ENCODE peak calls at places on chromosome 13, in ten cellular contexts. Y is CD4-positive, alpha-beta T cell; L is cardiac fibroblast; N is lower lobe of right lung; D is progenitor cell of endocrine pancreas; P is GM19239; Z is GM13977; T is transverse colon; G is BE2C; W is astrocyte of the cerebellum. B is an unnamed sample.

GRCh38 chr13:23081901-23082300 is 98.9 kb upstream of the SGCG start:
- DNase-seq in Z (no peak), W (no peak), P (no peak), T (no peak), G (no peak), D (no peak), L (no peak), Y (no peak), N (no peak), B (no peak)

GRCh38 chr13:26133851-26134250 is 82.0 kb upstream of the SHISA2 start:
- DNase-seq in Z (no peak), N (no peak), D (no peak), Y (no peak), W (no peak), L (peak; percentile 15), P (no peak), T (no peak), G (no peak), B (no peak)

GRCh38 chr13:24459234-24459633 is 53.3 kb downstream of the PARP4 start:
- DNase-seq in T (no peak), D (no peak), Y (no peak), N (no peak), W (peak; percentile 49), L (peak; percentile 85), G (no peak), P (peak; percentile 51), Z (peak; percentile 65), B (no peak)

GRCh38 chr13:93847162-93847561 is 620.6 kb downstream of the GPC6 start:
- DNase-seq in L (peak; percentile 44), N (no peak), W (peak; percentile 41), T (no peak), G (no peak), Y (no peak), D (no peak), P (no peak), Z (no peak), B (peak; percentile 3)

GRCh38 chr13:112702341-112702982 is 12.6 kb downstream of the ATP11A start:
- DNase-seq in D (no peak), T (peak; percentile 3), L (no peak), Y (no peak), P (no peak), N (peak; percentile 45), W (no peak), G (no peak), Z (no peak), B (no peak)

GRCh38 chr13:94233831-94234230 is 245.7 kb downstream of the DCT start:
- DNase-seq in N (no peak), Y (no peak), G (no peak), L (no peak), D (no peak), W (no peak), P (no peak), T (no peak), Z (no peak), B (no peak)

GRCh38 chr13:110319774-110320509 is 12.9 kb downstream of the COL4A2 start:
- DNase-seq in P (no peak), D (no peak), G (no peak), W (peak; percentile 68), N (peak; percentile 44), Z (no peak), L (peak; percentile 72), T (no peak), Y (no peak), B (no peak)

GRCh38 chr13:110425444-110425780 is 118.3 kb downstream of the COL4A2 start:
- DNase-seq in W (no peak), G (no peak), N (no peak), P (no peak), Z (no peak), D (no peak), T (no peak), L (no peak), Y (no peak), B (no peak)

GRCh38 chr13:60572003-60572792 is 175.2 kb downstream of the TDRD3 start:
- DNase-seq in N (no peak), G (no peak), P (no peak), T (no peak), Y (no peak), L (peak; percentile 35), Z (no peak), D (no peak), W (peak; percentile 78), B (no peak)

GRCh38 chr13:23074054-23074805 is 106.5 kb upstream of the SGCG start:
- DNase-seq in Z (no peak), G (no peak), W (no peak), T (no peak), Y (no peak), D (no peak), L (no peak), P (no peak), N (no peak), B (no peak)

GRCh38 chr13:74084375-74084902 is 49.8 kb downstream of the KLF12 start:
- DNase-seq in D (no peak), W (no peak), L (no peak), Z (no peak), Y (no peak), T (no peak), P (no peak), G (no peak), N (no peak), B (no peak)

GRCh38 chr13:36329355-36329754 is 16.8 kb downstream of the SPART start:
- DNase-seq in Y (no peak), W (no peak), P (no peak), G (no peak), N (no peak), Z (no peak), L (peak; percentile 71), D (no peak), T (no peak), B (no peak)

GRCh38 chr13:97562962-97563361 is 129.0 kb downstream of the RAP2A start:
- DNase-seq in P (no peak), D (no peak), W (no peak), T (no peak), Z (no peak), G (no peak), N (no peak), L (no peak), Y (no peak), B (no peak)

GRCh38 chr13:59000770-59001169 is 1163.0 kb downstream of the DIAPH3 start:
- DNase-seq in T (no peak), G (peak; percentile 41), W (no peak), Z (no peak), N (no peak), D (no peak), Y (no peak), L (no peak), P (no peak), B (no peak)

GRCh38 chr13:25463496-25463895 is 91.7 kb downstream of the ATP8A2 start:
- DNase-seq in G (no peak), T (no peak), L (no peak), W (no peak), Y (no peak), D (no peak), Z (no peak), N (no peak), P (no peak), B (no peak)

GRCh38 chr13:97257800-97258799 is 36.0 kb downstream of the MBNL2 start:
- DNase-seq in Y (no peak), T (no peak), W (peak; percentile 71), P (peak; percentile 28), Z (peak; percentile 56), L (peak; percentile 98), G (peak; percentile 45), D (no peak), N (no peak), B (peak; percentile 43)

GRCh38 chr13:104823071-104823470 is 1712.4 kb downstream of the EFNB2 start:
- DNase-seq in Z (no peak), L (no peak), T (no peak), G (no peak), D (no peak), Y (no peak), N (no peak), P (no peak), W (no peak), B (no peak)

GRCh38 chr13:48527955-48528354 is 4.9 kb downstream of the RCBTB2 start:
- DNase-seq in D (no peak), T (no peak), N (no peak), P (no peak), W (no peak), G (no peak), L (no peak), Z (no peak), Y (no peak), B (no peak)

GRCh38 chr13:47672245-47672975 is 328.7 kb downstream of the SUCLA2 start:
- DNase-seq in N (no peak), L (peak; percentile 75), D (no peak), Y (no peak), T (no peak), W (peak; percentile 44), Z (no peak), P (no peak), G (no peak), B (no peak)

GRCh38 chr13:109784590-109785140 is 1.7 kb downstream of the IRS2 start:
- DNase-seq in P (no peak), N (peak; percentile 85), T (peak; percentile 80), G (peak; percentile 92), Y (peak; percentile 62), L (peak; percentile 85), W (no peak), D (peak; percentile 86), Z (no peak), B (peak; percentile 65)

GRCh38 chr13:74168263-74168675 is 34.1 kb upstream of the KLF12 start:
- DNase-seq in D (no peak), W (no peak), G (no peak), Y (no peak), P (no peak), L (no peak), Z (no peak), T (no peak), N (no peak), B (peak; percentile 12)

GRCh38 chr13:24148414-24149305 is 11.9 kb upstream of the SPATA13 start:
- DNase-seq in Z (no peak), L (peak; percentile 93), G (no peak), T (peak; percentile 62), W (peak; percentile 96), Y (no peak), P (no peak), N (peak; percentile 60), D (no peak), B (no peak)

GRCh38 chr13:50156140-50156539 is 140.9 kb downstream of the KCNRG start:
- DNase-seq in Y (no peak), D (no peak), P (no peak), W (peak; percentile 43), T (no peak), G (no peak), N (no peak), Z (no peak), L (peak; percentile 49), B (no peak)

GRCh38 chr13:105083986-105084385 is 1451.5 kb downstream of the EFNB2 start:
- DNase-seq in G (peak; percentile 76), L (no peak), N (no peak), D (no peak), Y (no peak), Z (no peak), T (no peak), W (no peak), P (no peak), B (no peak)

GRCh38 chr13:44565881-44566280 is 10.2 kb downstream of the TSC22D1 start:
- DNase-seq in L (no peak), Z (no peak), D (no peak), P (no peak), W (no peak), Y (no peak), G (no peak), T (no peak), N (no peak), B (no peak)

B was measured in HuH-7.5.